ENCODE peak calls at places on chromosomes 11 and 22, in nine cellular contexts. T is nephron progenitor cell; H is aorta; V is AG08395; P is astrocyte of the spinal cord; W is NCI-H345; I is CD4-positive, alpha-beta memory T cell; E is AG09319; A is OCI-M1. K is an unnamed sample.

GRCh38 chr11:44607324-44607962 is 42.0 kb downstream of the CD82 start:
- DNase-seq in T (no peak), H (no peak), V (peak; percentile 57), P (peak; percentile 18), W (no peak), I (no peak), E (no peak), A (no peak), K (no peak)

GRCh38 chr11:126163779-126164178 is 47.7 kb downstream of the RPUSD4 start:
- DNase-seq in T (no peak), H (no peak), V (no peak), P (no peak), W (no peak), I (no peak), E (no peak), A (no peak), K (no peak)

GRCh38 chr11:68840661-68841653 is 759 bp downstream of the CPT1A start:
- DNase-seq in T (peak; percentile 50), H (peak; percentile 81), V (peak; percentile 39), P (peak; percentile 34), W (peak; percentile 31), I (no peak), E (no peak), A (peak; percentile 97), K (no peak)

GRCh38 chr11:26512196-26512595 is 59.9 kb downstream of the MUC15 start:
- DNase-seq in T (no peak), H (no peak), V (no peak), P (no peak), W (no peak), I (no peak), E (no peak), A (no peak), K (no peak)

GRCh38 chr11:111162306-111162705 is 83.2 kb upstream of the POU2AF2 start:
- DNase-seq in T (no peak), H (no peak), V (peak; percentile 6), P (peak; percentile 18), W (no peak), I (no peak), E (no peak), A (peak; percentile 22), K (no peak)

GRCh38 chr22:45547016-45547345 is 44.3 kb downstream of the FBLN1 start:
- DNase-seq in T (no peak), H (peak; percentile 35), V (no peak), P (no peak), W (no peak), I (no peak), E (no peak), A (no peak), K (no peak)

GRCh38 chr11:83948205-83948604 is 662.0 kb upstream of the CCDC90B start:
- DNase-seq in T (no peak), H (no peak), V (no peak), P (no peak), W (no peak), I (no peak), E (no peak), A (no peak), K (no peak)

GRCh38 chr11:94623120-94623735 is 56.1 kb downstream of the PIWIL4 start:
- DNase-seq in T (peak; percentile 71), H (no peak), V (peak; percentile 81), P (peak; percentile 82), W (peak; percentile 86), I (peak; percentile 28), E (peak; percentile 61), A (peak; percentile 87), K (peak; percentile 55)

GRCh38 chr11:17561466-17562001 is 14.5 kb downstream of the OTOG start:
- DNase-seq in T (no peak), H (no peak), V (no peak), P (no peak), W (no peak), I (no peak), E (no peak), A (no peak), K (no peak)

GRCh38 chr11:69985654-69986420 is 92.3 kb upstream of the ANO1 start:
- DNase-seq in T (peak; percentile 55), H (no peak), V (no peak), P (no peak), W (no peak), I (no peak), E (no peak), A (no peak), K (no peak)

GRCh38 chr11:17352925-17353227 is 1.3 kb downstream of the NCR3LG1 start:
- DNase-seq in T (peak; percentile 22), H (no peak), V (no peak), P (no peak), W (peak; percentile 54), I (no peak), E (no peak), A (no peak), K (no peak)

GRCh38 chr22:45150139-45150538 is 13.6 kb upstream of the NUP50 start:
- DNase-seq in T (no peak), H (no peak), V (no peak), P (no peak), W (no peak), I (no peak), E (no peak), A (peak; percentile 6), K (no peak)

GRCh38 chr11:119673389-119674336 is 55.3 kb downstream of the NECTIN1 start:
- DNase-seq in T (no peak), H (no peak), V (no peak), P (no peak), W (no peak), I (no peak), E (no peak), A (peak; percentile 76), K (no peak)

GRCh38 chr22:41782316-41782715 is 18.2 kb upstream of the CCDC134 start:
- DNase-seq in T (no peak), H (peak; percentile 9), V (no peak), P (no peak), W (no peak), I (no peak), E (no peak), A (no peak), K (no peak)

GRCh38 chr11:6666302-6667183 is 10.9 kb upstream of the DCHS1 start:
- DNase-seq in T (no peak), H (no peak), V (no peak), P (no peak), W (no peak), I (no peak), E (no peak), A (no peak), K (no peak)

GRCh38 chr11:8597182-8597581 is 3.2 kb upstream of the STK33 start:
- DNase-seq in T (no peak), H (no peak), V (peak; percentile 66), P (peak; percentile 30), W (peak; percentile 18), I (no peak), E (no peak), A (peak; percentile 6), K (no peak)

GRCh38 chr11:37788141-37788877 is 1190.3 kb upstream of the RAG2 start:
- DNase-seq in T (no peak), H (no peak), V (no peak), P (peak; percentile 89), W (no peak), I (no peak), E (no peak), A (no peak), K (peak; percentile 55)

GRCh38 chr11:44305643-44306468 is 4.1 kb downstream of the ALX4 start:
- DNase-seq in T (peak; percentile 42), H (no peak), V (no peak), P (no peak), W (no peak), I (no peak), E (no peak), A (peak; percentile 57), K (no peak)

GRCh38 chr11:130163346-130164220 is 4.0 kb downstream of the ST14 start:
- DNase-seq in T (no peak), H (no peak), V (no peak), P (no peak), W (peak; percentile 31), I (no peak), E (no peak), A (peak; percentile 25), K (no peak)

GRCh38 chr11:67002297-67002913 is 20.5 kb upstream of the SYT12 start:
- DNase-seq in T (no peak), H (no peak), V (no peak), P (no peak), W (peak; percentile 95), I (no peak), E (no peak), A (no peak), K (no peak)

GRCh38 chr11:587978-588380 is 11.7 kb downstream of the PHRF1 start:
- DNase-seq in T (no peak), H (no peak), V (no peak), P (peak; percentile 47), W (no peak), I (peak; percentile 69), E (no peak), A (no peak), K (no peak)

GRCh38 chr11:114783805-114784204 is 105.5 kb downstream of the NXPE2 start:
- DNase-seq in T (no peak), H (no peak), V (no peak), P (no peak), W (no peak), I (no peak), E (no peak), A (no peak), K (no peak)

GRCh38 chr22:39530692-39531331 is 1.7 kb downstream of the RPS19BP1 start:
- DNase-seq in T (no peak), H (no peak), V (peak; percentile 40), P (peak; percentile 36), W (no peak), I (no peak), E (no peak), A (peak; percentile 86), K (no peak)

GRCh38 chr11:130315354-130315970 is 745 bp upstream of the ZBTB44 start:
- DNase-seq in T (peak; percentile 16), H (peak; percentile 58), V (no peak), P (no peak), W (no peak), I (peak; percentile 47), E (no peak), A (no peak), K (no peak)

GRCh38 chr22:47059701-47060161 is 297.3 kb downstream of the TBC1D22A start:
- DNase-seq in T (no peak), H (no peak), V (no peak), P (peak; percentile 12), W (no peak), I (no peak), E (no peak), A (no peak), K (no peak)

GRCh38 chr11:60184824-60185511 is 2.1 kb upstream of the MS4A6A start:
- DNase-seq in T (no peak), H (no peak), V (no peak), P (no peak), W (no peak), I (no peak), E (no peak), A (peak; percentile 31), K (no peak)

GRCh38 chr11:116928102-116928777 is 90.8 kb upstream of the APOA1 start:
- DNase-seq in T (no peak), H (no peak), V (no peak), P (no peak), W (no peak), I (peak; percentile 56), E (no peak), A (peak; percentile 61), K (no peak)

GRCh38 chr11:102546923-102547471 is 16.4 kb upstream of the MMP7 start:
- DNase-seq in T (no peak), H (no peak), V (no peak), P (no peak), W (no peak), I (no peak), E (no peak), A (no peak), K (no peak)

GRCh38 chr11:48081151-48082010 is 101.0 kb downstream of the PTPRJ start:
- DNase-seq in T (no peak), H (peak; percentile 93), V (peak; percentile 87), P (peak; percentile 90), W (no peak), I (no peak), E (no peak), A (no peak), K (no peak)

GRCh38 chr11:131977854-131978253 is 607.4 kb downstream of the NTM start:
- DNase-seq in T (no peak), H (no peak), V (peak; percentile 73), P (peak; percentile 68), W (no peak), I (no peak), E (no peak), A (no peak), K (peak; percentile 4)

GRCh38 chr22:20981787-20982562 is at the start of gene LZTR1:
- DNase-seq in T (peak; percentile 81), H (peak; percentile 91), V (peak; percentile 90), P (peak; percentile 88), W (peak; percentile 52), I (peak; percentile 77), E (peak; percentile 59), A (peak; percentile 96), K (peak; percentile 88)

K was measured in amniotic stem cell.